ENCODE peak calls at places on chromosomes 6 and 20, in seven cellular contexts. D is T-cell, U is GM13976, W is DMS153, F is HT1080, H is non-pigmented ciliary epithelial cell, C is GM03348. B is an unnamed sample.

GRCh38 chr6:153618371-153619328 is 420.4 kb upstream of the OPRM1 start:
- DNase-seq in H (no peak), C (no peak), U (no peak), W (no peak), D (no peak), F (no peak), B (no peak)

GRCh38 chr20:28562510-28562898 is 2695.0 kb upstream of the DEFB115 start:
- DNase-seq in C (peak; percentile 25), F (peak; percentile 80), W (no peak), D (no peak), U (no peak), H (peak; percentile 64), B (no peak)

GRCh38 chr20:41423026-41423425 is 56.4 kb upstream of the EMILIN3 start:
- DNase-seq in D (no peak), F (no peak), U (no peak), C (no peak), W (no peak), H (no peak), B (no peak)

GRCh38 chr6:129793447-129793846 is 67.7 kb downstream of the TMEM244 start:
- DNase-seq in U (no peak), H (no peak), W (no peak), D (no peak), F (no peak), C (no peak), B (no peak)

GRCh38 chr6:2818593-2818992 is 23.1 kb downstream of the SERPINB1 start:
- DNase-seq in W (no peak), H (no peak), C (no peak), F (peak; percentile 29), U (no peak), D (no peak), B (no peak)

GRCh38 chr6:24802271-24803059 is 3.7 kb upstream of the ARMH2 start:
- DNase-seq in W (no peak), D (no peak), H (no peak), F (no peak), C (peak; percentile 36), U (no peak), B (no peak)

GRCh38 chr6:35087361-35088280 is 53.5 kb downstream of the TCP11 start:
- DNase-seq in C (no peak), H (no peak), U (peak; percentile 18), F (no peak), W (no peak), D (no peak), B (no peak)

GRCh38 chr6:105431226-105431625 is 28.3 kb upstream of the PREP start:
- DNase-seq in W (peak; percentile 4), H (no peak), F (peak; percentile 47), U (no peak), C (peak; percentile 55), D (no peak), B (no peak)

GRCh38 chr6:30091577-30092381 is 16.2 kb upstream of the RNF39 start:
- DNase-seq in D (no peak), W (no peak), C (peak; percentile 71), U (no peak), H (no peak), F (peak; percentile 64), B (no peak)

GRCh38 chr6:170108890-170109587 is 181.8 kb downstream of the DLL1 start:
- DNase-seq in D (no peak), H (no peak), U (no peak), C (no peak), W (no peak), F (no peak), B (no peak)

GRCh38 chr6:14533446-14533845 is 415.9 kb downstream of the CD83 start:
- DNase-seq in H (no peak), D (no peak), C (no peak), F (no peak), W (no peak), U (no peak), B (no peak)

GRCh38 chr6:128425855-128426254 is 94.5 kb downstream of the PTPRK start:
- DNase-seq in W (no peak), D (no peak), F (no peak), U (no peak), H (no peak), C (no peak), B (no peak)

GRCh38 chr6:28589952-28590340 is 64.3 kb downstream of the GPX5 start:
- DNase-seq in F (no peak), C (no peak), D (no peak), W (no peak), H (no peak), U (no peak), B (no peak)